ENCODE peak calls at places on chromosomes 4 and X, in four cellular contexts. F is GM23338, U is GM10248, R is HCT116. O is an unnamed sample.

GRCh38 chr4:137310156-137310555 is 222.1 kb downstream of the PCDH18 start:
- DNase-seq in F (no peak), U (no peak), R (no peak), O (no peak)

GRCh38 chr4:65861993-65862392 is 191.7 kb upstream of the EPHA5 start:
- DNase-seq in F (no peak), U (no peak), R (no peak), O (no peak)

GRCh38 chr4:71231753-71232420 is 106.9 kb upstream of the SLC4A4 start:
- DNase-seq in F (peak), U (no peak), R (no peak), O (no peak)

GRCh38 chrX:72604705-72605104 is 32.1 kb upstream of the HDAC8 start:
- DNase-seq in F (no peak), U (no peak), R (no peak), O (no peak)

GRCh38 chr4:147975325-147975724 is 243.4 kb downstream of the ARHGAP10 start:
- DNase-seq in F (no peak), U (no peak), R (no peak), O (no peak)

GRCh38 chrX:14064632-14065432 is 35.1 kb upstream of the GEMIN8 start:
- DNase-seq in F (no peak), U (no peak), R (peak), O (no peak)

GRCh38 chr4:15482346-15482745 is 12.7 kb downstream of the CC2D2A start:
- DNase-seq in F (no peak), U (no peak), R (no peak), O (no peak)

GRCh38 chr4:151359576-151359975 is 34.2 kb upstream of the SH3D19 start:
- DNase-seq in F (no peak), U (no peak), R (no peak), O (no peak)

GRCh38 chr4:173535932-173536331 is 5.9 kb upstream of the HAND2 start:
- DNase-seq in F (no peak), U (no peak), R (no peak), O (no peak)

GRCh38 chr4:4387531-4388311 is 819 bp downstream of the NSG1 start:
- DNase-seq in F (peak), U (no peak), R (no peak), O (peak)

GRCh38 chr4:121653214-121653613 is 43.6 kb downstream of the ANXA5 start:
- DNase-seq in F (no peak), U (no peak), R (no peak), O (no peak)

GRCh38 chrX:13790206-13791131 is 26.4 kb downstream of the GPM6B start:
- DNase-seq in F (no peak), U (no peak), R (no peak), O (no peak)

GRCh38 chr4:17968721-17969120 is 52.8 kb downstream of the LCORL start:
- DNase-seq in F (no peak), U (no peak), R (no peak), O (no peak)

GRCh38 chrX:82813671-82814078 is 694.4 kb upstream of the POU3F4 start:
- DNase-seq in F (no peak), U (no peak), R (peak), O (no peak)

GRCh38 chr4:10239982-10240654 is 123.5 kb upstream of the WDR1 start:
- DNase-seq in F (no peak), U (no peak), R (no peak), O (no peak)

GRCh38 chrX:22134681-22135080 is 102.6 kb downstream of the PHEX start:
- DNase-seq in F (no peak), U (no peak), R (no peak), O (no peak)

GRCh38 chr4:10343656-10344055 is 113.6 kb downstream of the ZNF518B start:
- DNase-seq in F (no peak), U (no peak), R (no peak), O (no peak)

GRCh38 chr4:155734065-155734464 is 24.8 kb upstream of the GUCY1B1 start:
- DNase-seq in F (no peak), U (no peak), R (no peak), O (no peak)

GRCh38 chrX:50920132-50920531 is 9.6 kb downstream of the BMP15 start:
- DNase-seq in F (peak), U (no peak), R (no peak), O (no peak)
- TF ChIP-seq CTCF in F (peak), U (no peak), R (peak), O (no peak)

DNA sequence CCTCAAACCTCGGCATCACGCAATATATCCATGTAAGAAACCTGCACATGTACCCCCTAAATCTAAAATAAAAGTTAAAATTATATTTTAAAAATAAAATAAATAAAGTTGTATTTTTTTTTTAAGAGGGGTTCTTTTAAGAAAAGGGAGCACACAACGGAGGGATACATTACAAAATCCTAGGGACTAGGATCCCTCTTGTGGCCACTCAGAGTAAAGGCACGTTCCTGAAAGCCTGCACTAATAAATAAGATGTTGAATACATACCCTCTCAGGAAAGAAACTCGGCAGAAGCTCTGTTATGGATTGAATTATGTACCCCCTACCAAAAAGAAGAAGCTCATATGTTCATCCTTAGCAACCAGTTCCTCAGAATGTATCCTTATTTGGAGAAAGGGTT is 50.9 kb upstream of the PRDX4 start:
- DNase-seq in F (peak), U (no peak), R (no peak), O (peak)
- TF ChIP-seq CTCF in F (peak), U (peak), R (peak), O (peak)

DNA sequence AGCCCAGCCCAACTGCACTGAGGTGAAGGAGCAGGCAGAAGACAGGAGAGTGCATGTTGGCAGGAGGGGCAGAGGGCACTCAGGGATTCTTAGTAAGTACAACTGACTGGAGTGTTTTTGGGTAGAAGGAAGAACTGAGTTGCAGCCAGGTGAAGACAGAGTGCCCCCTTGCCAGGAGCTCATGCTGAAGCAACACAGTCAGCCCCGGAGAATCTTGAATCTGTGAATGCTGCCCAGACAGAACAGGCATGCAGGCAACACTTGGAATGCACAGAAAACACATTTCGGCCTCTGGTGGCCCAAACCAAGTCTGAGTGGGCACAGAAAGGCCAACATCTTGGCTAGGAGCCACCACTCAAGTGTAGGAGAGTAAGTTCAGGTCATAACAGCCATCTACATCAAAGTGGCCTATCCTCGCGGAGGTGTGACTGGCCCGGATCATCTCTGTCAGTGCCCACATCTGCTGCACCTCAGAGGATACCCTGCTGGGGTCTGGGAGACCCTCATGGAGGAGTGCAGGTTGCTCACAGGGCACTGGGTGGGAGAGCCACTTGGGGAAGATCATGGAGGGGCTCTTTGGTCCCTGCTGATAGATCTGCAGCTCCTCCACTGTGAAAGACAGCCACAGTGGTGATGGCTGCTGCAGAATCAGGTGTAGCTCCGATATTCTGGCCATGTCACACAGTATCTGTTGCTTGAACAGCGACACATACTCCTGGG is 40.4 kb downstream of the USP11 start:
- DNase-seq in F (no peak), U (no peak), R (no peak), O (no peak)
- TF ChIP-seq CTCF in F (no peak), U (no peak), R (no peak), O (no peak)

GRCh38 chrX:74179499-74179898 is 124.5 kb upstream of the ZCCHC13 start:
- DNase-seq in F (no peak), U (no peak), R (no peak), O (no peak)
- TF ChIP-seq CTCF in F (no peak), U (no peak), R (no peak), O (no peak)

GRCh38 chr4:75655562-75655961 is 17.6 kb downstream of the G3BP2 start:
- DNase-seq in F (no peak), U (no peak), R (no peak), O (no peak)

GRCh38 chr4:75654905-75655304 is 18.3 kb downstream of the G3BP2 start:
- DNase-seq in F (no peak), U (no peak), R (no peak), O (no peak)

GRCh38 chr4:75659512-75660031 is 13.6 kb downstream of the G3BP2 start:
- DNase-seq in F (no peak), U (no peak), R (no peak), O (no peak)

GRCh38 chr4:75658881-75659280 is 14.3 kb downstream of the G3BP2 start:
- DNase-seq in F (no peak), U (no peak), R (no peak), O (no peak)

DNA sequence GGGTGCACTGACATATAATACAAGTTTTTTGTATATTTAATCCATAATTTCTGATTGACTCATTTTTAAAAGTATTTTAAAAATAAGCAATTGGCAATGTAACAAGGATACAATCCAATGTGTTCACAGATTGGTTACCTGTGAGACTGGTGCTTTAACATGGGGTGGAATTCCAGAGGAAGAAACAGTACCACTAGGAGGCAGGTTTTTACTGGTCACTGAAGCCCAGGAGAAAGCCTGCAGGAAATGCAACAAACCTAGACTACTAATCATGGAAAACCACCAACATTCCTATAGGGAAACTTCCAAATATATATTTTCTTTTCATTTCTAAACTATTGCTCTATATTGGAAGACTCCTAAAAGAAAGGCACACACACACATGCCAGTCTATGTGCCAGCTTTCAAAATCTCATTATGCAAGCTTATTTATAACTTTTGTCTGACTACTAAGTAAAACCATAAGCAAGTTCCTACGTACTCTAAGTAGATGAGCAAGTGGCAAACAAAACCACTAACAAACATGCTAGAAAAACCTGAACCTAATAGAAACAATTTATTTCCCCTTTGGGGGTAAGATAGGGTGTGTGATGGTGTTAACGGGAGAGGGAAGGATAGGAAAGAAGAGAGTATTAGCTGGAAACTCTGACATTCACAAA is 19.2 kb downstream of the G3BP2 start:
- DNase-seq in F (peak), U (no peak), R (no peak), O (no peak)
- TF ChIP-seq CTCF in F (peak), U (peak), R (peak), O (peak)

DNA sequence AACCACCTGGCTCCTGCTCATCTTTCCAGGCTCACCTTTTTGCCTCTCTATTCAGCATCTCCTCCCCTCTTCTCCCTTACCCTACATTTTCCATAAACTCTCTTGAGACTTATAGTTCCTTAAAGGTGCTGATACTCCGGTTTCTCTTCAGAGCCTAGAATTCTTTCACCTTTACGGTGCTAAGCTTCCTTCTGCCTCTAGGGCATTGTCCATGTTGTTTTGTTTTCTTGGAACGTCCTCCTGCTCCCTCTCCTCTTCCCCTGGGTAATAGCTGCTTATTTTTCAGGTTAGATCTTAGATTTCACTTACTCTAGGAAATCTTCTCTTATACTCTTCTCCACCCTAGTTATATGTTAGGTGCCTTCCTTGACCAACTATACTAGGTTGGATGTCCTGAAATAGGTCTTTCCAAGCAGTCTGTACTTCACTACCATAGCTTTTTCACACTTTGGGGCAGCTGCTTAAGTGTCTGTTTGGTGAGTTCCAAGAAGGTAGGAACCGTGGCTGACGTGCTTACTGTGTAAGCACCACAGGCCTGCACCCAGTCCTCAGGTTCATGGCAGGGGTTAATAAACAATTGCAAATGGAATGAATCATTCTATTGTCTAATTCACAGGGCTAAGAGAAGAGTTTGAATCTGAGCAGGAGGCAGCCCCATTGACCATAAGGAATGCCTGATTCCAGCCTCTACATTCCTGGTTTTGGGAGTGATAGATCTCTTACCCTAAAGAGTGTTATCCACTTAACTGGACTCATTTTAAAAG is 227.5 kb downstream of the MGST2 start:
- DNase-seq in F (peak), U (no peak), R (no peak), O (no peak)
- TF ChIP-seq CTCF in F (peak), U (no peak), R (no peak), O (no peak)

O was measured in GM13977.